ENCODE peak calls at places on chromosomes 3 and 15, in six cellular contexts. One of them, this sample, is unnamed.

GRCh38 chr15:80931721-80932609 is 57.7 kb downstream of the MESD start:
- DNase-seq in MM.1S: no peak
- DNase-seq in CD8-positive, alpha-beta T cell: no peak
- DNase-seq in colonic mucosa: no peak
- DNase-seq in heart left ventricle: peak; percentile 32
- DNase-seq in astrocyte: no peak
- DNase-seq in this sample: no peak

GRCh38 chr3:17832021-17832420 is 89.6 kb upstream of the TBC1D5 start:
- DNase-seq in MM.1S: no peak
- DNase-seq in CD8-positive, alpha-beta T cell: no peak
- DNase-seq in colonic mucosa: no peak
- DNase-seq in heart left ventricle: no peak
- DNase-seq in astrocyte: no peak
- DNase-seq in this sample: no peak

GRCh38 chr3:151770941-151771340 is 37.2 kb downstream of the AADACL2 start:
- DNase-seq in MM.1S: no peak
- DNase-seq in CD8-positive, alpha-beta T cell: no peak
- DNase-seq in colonic mucosa: peak; percentile 53
- DNase-seq in heart left ventricle: peak; percentile 66
- DNase-seq in astrocyte: peak; percentile 24
- DNase-seq in this sample: no peak

GRCh38 chr3:7565574-7565973 is 704.7 kb downstream of the GRM7 start:
- DNase-seq in MM.1S: no peak
- DNase-seq in CD8-positive, alpha-beta T cell: no peak
- DNase-seq in colonic mucosa: no peak
- DNase-seq in heart left ventricle: no peak
- DNase-seq in astrocyte: no peak
- DNase-seq in this sample: no peak

GRCh38 chr15:69324031-69324430 is 25.3 kb downstream of the PAQR5 start:
- DNase-seq in MM.1S: no peak
- DNase-seq in CD8-positive, alpha-beta T cell: no peak
- DNase-seq in colonic mucosa: no peak
- DNase-seq in heart left ventricle: no peak
- DNase-seq in astrocyte: no peak
- DNase-seq in this sample: no peak

GRCh38 chr3:185631508-185632206 is 45.6 kb downstream of the SENP2 start:
- DNase-seq in MM.1S: no peak
- DNase-seq in CD8-positive, alpha-beta T cell: no peak
- DNase-seq in colonic mucosa: no peak
- DNase-seq in heart left ventricle: no peak
- DNase-seq in astrocyte: no peak
- DNase-seq in this sample: no peak

GRCh38 chr15:36778516-36778915 is 199.1 kb downstream of the CDIN1 start:
- DNase-seq in MM.1S: no peak
- DNase-seq in CD8-positive, alpha-beta T cell: no peak
- DNase-seq in colonic mucosa: no peak
- DNase-seq in heart left ventricle: no peak
- DNase-seq in astrocyte: peak; percentile 79
- DNase-seq in this sample: peak; percentile 97

GRCh38 chr3:536417-536813 is 339.9 kb downstream of the CHL1 start:
- DNase-seq in MM.1S: no peak
- DNase-seq in CD8-positive, alpha-beta T cell: no peak
- DNase-seq in colonic mucosa: no peak
- DNase-seq in heart left ventricle: no peak
- DNase-seq in astrocyte: no peak
- DNase-seq in this sample: no peak

GRCh38 chr3:12750223-12750622 is 8.8 kb downstream of the TMEM40 start:
- DNase-seq in MM.1S: no peak
- DNase-seq in CD8-positive, alpha-beta T cell: no peak
- DNase-seq in colonic mucosa: no peak
- DNase-seq in heart left ventricle: peak; percentile 73
- DNase-seq in astrocyte: peak; percentile 84
- DNase-seq in this sample: peak; percentile 32

GRCh38 chr3:170864525-170865208 is 5.3 kb downstream of the RPL22L1 start:
- DNase-seq in MM.1S: no peak
- DNase-seq in CD8-positive, alpha-beta T cell: no peak
- DNase-seq in colonic mucosa: no peak
- DNase-seq in heart left ventricle: no peak
- DNase-seq in astrocyte: no peak
- DNase-seq in this sample: no peak

GRCh38 chr15:81776961-81777360 is 268.9 kb downstream of the MEX3B start:
- DNase-seq in MM.1S: no peak
- DNase-seq in CD8-positive, alpha-beta T cell: no peak
- DNase-seq in colonic mucosa: no peak
- DNase-seq in heart left ventricle: no peak
- DNase-seq in astrocyte: no peak
- DNase-seq in this sample: no peak

GRCh38 chr3:157920804-157921203 is 185.4 kb downstream of the SHOX2 start:
- DNase-seq in MM.1S: no peak
- DNase-seq in CD8-positive, alpha-beta T cell: no peak
- DNase-seq in colonic mucosa: no peak
- DNase-seq in heart left ventricle: no peak
- DNase-seq in astrocyte: no peak
- DNase-seq in this sample: no peak

GRCh38 chr3:194204793-194205065 is 68.8 kb downstream of the HES1 start:
- DNase-seq in MM.1S: peak; percentile 46
- DNase-seq in CD8-positive, alpha-beta T cell: no peak
- DNase-seq in colonic mucosa: no peak
- DNase-seq in heart left ventricle: no peak
- DNase-seq in astrocyte: no peak
- DNase-seq in this sample: no peak

GRCh38 chr15:67850995-67851535 is 11.2 kb upstream of the RNU6-1 start:
- DNase-seq in MM.1S: no peak
- DNase-seq in CD8-positive, alpha-beta T cell: no peak
- DNase-seq in colonic mucosa: no peak
- DNase-seq in heart left ventricle: no peak
- DNase-seq in astrocyte: peak; percentile 36
- DNase-seq in this sample: no peak

GRCh38 chr3:31035681-31036080 is 141.2 kb upstream of the GADL1 start:
- DNase-seq in MM.1S: no peak
- DNase-seq in CD8-positive, alpha-beta T cell: no peak
- DNase-seq in colonic mucosa: no peak
- DNase-seq in heart left ventricle: no peak
- DNase-seq in astrocyte: peak; percentile 86
- DNase-seq in this sample: no peak

GRCh38 chr3:122679467-122680291 is 960 bp upstream of the PARP14 start:
- DNase-seq in MM.1S: peak; percentile 19
- DNase-seq in CD8-positive, alpha-beta T cell: no peak
- DNase-seq in colonic mucosa: peak; percentile 53
- DNase-seq in heart left ventricle: peak; percentile 40
- DNase-seq in astrocyte: no peak
- DNase-seq in this sample: no peak

GRCh38 chr15:63077952-63078351 is 35.4 kb downstream of the TPM1 start:
- DNase-seq in MM.1S: no peak
- DNase-seq in CD8-positive, alpha-beta T cell: no peak
- DNase-seq in colonic mucosa: no peak
- DNase-seq in heart left ventricle: no peak
- DNase-seq in astrocyte: no peak
- DNase-seq in this sample: no peak

GRCh38 chr15:80709542-80709941 is 14.4 kb downstream of the ABHD17C start:
- DNase-seq in MM.1S: no peak
- DNase-seq in CD8-positive, alpha-beta T cell: no peak
- DNase-seq in colonic mucosa: peak; percentile 89
- DNase-seq in heart left ventricle: no peak
- DNase-seq in astrocyte: no peak
- DNase-seq in this sample: no peak

GRCh38 chr3:24259901-24260512 is 234.6 kb downstream of the THRB start:
- DNase-seq in MM.1S: peak; percentile 31
- DNase-seq in CD8-positive, alpha-beta T cell: no peak
- DNase-seq in colonic mucosa: no peak
- DNase-seq in heart left ventricle: peak; percentile 25
- DNase-seq in astrocyte: peak; percentile 55
- DNase-seq in this sample: no peak

GRCh38 chr3:189269356-189269755 is 97.6 kb downstream of the TPRG1 start:
- DNase-seq in MM.1S: no peak
- DNase-seq in CD8-positive, alpha-beta T cell: no peak
- DNase-seq in colonic mucosa: no peak
- DNase-seq in heart left ventricle: no peak
- DNase-seq in astrocyte: peak; percentile 31
- DNase-seq in this sample: no peak

GRCh38 chr15:45023659-45024320 is 795 bp downstream of the SORD start:
- DNase-seq in MM.1S: no peak
- DNase-seq in CD8-positive, alpha-beta T cell: no peak
- DNase-seq in colonic mucosa: no peak
- DNase-seq in heart left ventricle: no peak
- DNase-seq in astrocyte: no peak
- DNase-seq in this sample: no peak

GRCh38 chr3:16335364-16335763 is 70.4 kb downstream of the OXNAD1 start:
- DNase-seq in MM.1S: no peak
- DNase-seq in CD8-positive, alpha-beta T cell: no peak
- DNase-seq in colonic mucosa: no peak
- DNase-seq in heart left ventricle: no peak
- DNase-seq in astrocyte: no peak
- DNase-seq in this sample: no peak

GRCh38 chr3:16335772-16336621 is 71.0 kb downstream of the OXNAD1 start:
- DNase-seq in MM.1S: no peak
- DNase-seq in CD8-positive, alpha-beta T cell: no peak
- DNase-seq in colonic mucosa: no peak
- DNase-seq in heart left ventricle: no peak
- DNase-seq in astrocyte: no peak
- DNase-seq in this sample: no peak

GRCh38 chr3:16332904-16333426 is 68.0 kb downstream of the OXNAD1 start:
- DNase-seq in MM.1S: no peak
- DNase-seq in CD8-positive, alpha-beta T cell: no peak
- DNase-seq in colonic mucosa: no peak
- DNase-seq in heart left ventricle: no peak
- DNase-seq in astrocyte: peak; percentile 76
- DNase-seq in this sample: peak; percentile 43

GRCh38 chr3:16336876-16337275 is 71.9 kb downstream of the OXNAD1 start:
- DNase-seq in MM.1S: no peak
- DNase-seq in CD8-positive, alpha-beta T cell: no peak
- DNase-seq in colonic mucosa: no peak
- DNase-seq in heart left ventricle: no peak
- DNase-seq in astrocyte: no peak
- DNase-seq in this sample: no peak

DNA sequence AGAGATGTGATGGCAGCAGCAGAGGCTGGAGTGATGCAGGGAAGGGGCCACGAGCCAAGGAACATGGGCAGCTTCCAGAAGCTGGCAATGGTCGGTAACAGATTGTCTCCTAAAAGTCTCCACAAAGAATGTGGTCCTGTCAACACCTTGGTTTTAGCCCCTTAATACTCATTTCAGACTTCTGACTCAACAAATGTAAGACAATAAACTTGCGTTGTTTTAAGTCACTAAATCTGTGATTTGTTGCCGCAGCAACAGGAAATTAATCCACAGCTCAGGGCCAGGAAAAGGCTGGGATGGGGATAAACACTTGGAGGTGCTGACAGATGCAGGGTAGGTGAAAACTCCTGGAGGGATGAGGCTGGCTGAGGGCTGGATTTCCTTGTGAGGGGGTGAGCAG is 69.9 kb downstream of the OXNAD1 start:
- DNase-seq in MM.1S: no peak
- DNase-seq in CD8-positive, alpha-beta T cell: no peak
- DNase-seq in colonic mucosa: no peak
- DNase-seq in heart left ventricle: no peak
- DNase-seq in astrocyte: no peak
- DNase-seq in this sample: no peak
- H3K4me3 ChIP-seq in MM.1S: no peak overlapping the region
- H3K4me3 ChIP-seq in CD8-positive, alpha-beta T cell: no peak overlapping the region
- H3K4me3 ChIP-seq in colonic mucosa: no peak overlapping the region
- H3K4me3 ChIP-seq in heart left ventricle: no peak overlapping the region
- H3K4me3 ChIP-seq in astrocyte: no peak overlapping the region
- H3K4me3 ChIP-seq in this sample: no peak overlapping the region

DNA sequence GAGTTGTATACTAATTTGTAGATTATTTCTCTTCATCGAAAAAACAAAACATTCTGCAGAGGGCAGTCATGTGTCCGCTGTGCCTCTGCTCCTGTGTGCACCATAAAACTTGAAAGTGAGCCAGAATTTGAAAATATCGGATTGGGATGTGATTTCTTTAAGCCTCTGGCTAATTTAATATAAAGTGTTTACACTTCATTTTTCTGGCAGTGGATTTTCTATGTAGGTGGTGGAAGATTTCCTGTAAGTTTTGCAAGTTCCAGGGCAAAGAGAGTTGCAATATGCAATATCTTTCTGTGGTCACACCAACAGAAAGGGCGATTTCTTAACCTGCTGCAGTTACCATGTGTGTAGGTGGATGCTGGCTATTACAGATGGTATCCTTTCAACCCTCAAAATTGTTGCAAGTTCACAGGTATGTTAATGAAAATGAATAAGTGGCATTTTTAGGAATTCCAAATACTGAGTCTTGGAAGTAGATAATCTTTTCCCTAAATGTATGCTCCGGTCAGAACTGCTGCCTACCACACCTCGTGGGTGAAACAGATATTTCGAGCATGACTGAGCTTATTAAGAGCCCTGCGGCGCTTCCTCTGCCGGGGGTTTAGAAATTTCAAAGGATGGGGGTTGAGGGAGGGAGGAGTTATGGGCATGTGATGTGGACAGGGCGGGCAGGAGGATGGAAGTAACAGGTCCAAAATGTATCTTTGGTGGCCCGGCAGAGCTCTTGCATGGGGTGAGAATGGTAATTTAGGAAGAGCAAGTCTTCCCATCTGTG is 134.0 kb downstream of the PGPEP1L start:
- DNase-seq in MM.1S: peak; percentile 89
- DNase-seq in CD8-positive, alpha-beta T cell: no peak
- DNase-seq in colonic mucosa: no peak
- DNase-seq in heart left ventricle: no peak
- DNase-seq in astrocyte: peak; percentile 93
- DNase-seq in this sample: peak; percentile 66
- TF ChIP-seq CTCF in MM.1S: peak; percentile 18
- TF ChIP-seq CTCF in CD8-positive, alpha-beta T cell: no peak
- TF ChIP-seq CTCF in colonic mucosa: no peak
- TF ChIP-seq CTCF in heart left ventricle: no peak
- TF ChIP-seq CTCF in astrocyte: no peak
- TF ChIP-seq CTCF in this sample: no peak

GRCh38 chr15:40108855-40109735 is at the start of gene BMF:
- DNase-seq in MM.1S: peak; percentile 99
- DNase-seq in CD8-positive, alpha-beta T cell: peak; percentile 97
- DNase-seq in colonic mucosa: peak; percentile 100
- DNase-seq in heart left ventricle: peak; percentile 100
- DNase-seq in astrocyte: peak; percentile 99
- DNase-seq in this sample: peak; percentile 95
- H3K4me3 ChIP-seq in MM.1S: peak within 1 kb of the TSS; percentile 76
- H3K4me3 ChIP-seq in CD8-positive, alpha-beta T cell: peak within 1 kb of the TSS; percentile 90
- H3K4me3 ChIP-seq in colonic mucosa: peak within 1 kb of the TSS; percentile 57
- H3K4me3 ChIP-seq in heart left ventricle: peak within 1 kb of the TSS; percentile 81
- H3K4me3 ChIP-seq in astrocyte: peak within 1 kb of the TSS; percentile 75
- H3K4me3 ChIP-seq in this sample: peak within 1 kb of the TSS; percentile 88

GRCh38 chr3:39971450-39972081 is 162.2 kb downstream of the MYRIP start:
- DNase-seq in MM.1S: no peak
- DNase-seq in CD8-positive, alpha-beta T cell: no peak
- DNase-seq in colonic mucosa: no peak
- DNase-seq in heart left ventricle: no peak
- DNase-seq in astrocyte: no peak
- DNase-seq in this sample: no peak

GRCh38 chr3:39972508-39972907 is 163.1 kb downstream of the MYRIP start:
- DNase-seq in MM.1S: no peak
- DNase-seq in CD8-positive, alpha-beta T cell: no peak
- DNase-seq in colonic mucosa: no peak
- DNase-seq in heart left ventricle: no peak
- DNase-seq in astrocyte: no peak
- DNase-seq in this sample: no peak

GRCh38 chr3:39965461-39965860 is 156.1 kb downstream of the MYRIP start:
- DNase-seq in MM.1S: no peak
- DNase-seq in CD8-positive, alpha-beta T cell: no peak
- DNase-seq in colonic mucosa: no peak
- DNase-seq in heart left ventricle: no peak
- DNase-seq in astrocyte: no peak
- DNase-seq in this sample: no peak

GRCh38 chr3:39965997-39966396 is 156.6 kb downstream of the MYRIP start:
- DNase-seq in MM.1S: no peak
- DNase-seq in CD8-positive, alpha-beta T cell: no peak
- DNase-seq in colonic mucosa: no peak
- DNase-seq in heart left ventricle: no peak
- DNase-seq in astrocyte: no peak
- DNase-seq in this sample: no peak

GRCh38 chr3:39970982-39971381 is 161.6 kb downstream of the MYRIP start:
- DNase-seq in MM.1S: no peak
- DNase-seq in CD8-positive, alpha-beta T cell: no peak
- DNase-seq in colonic mucosa: no peak
- DNase-seq in heart left ventricle: no peak
- DNase-seq in astrocyte: no peak
- DNase-seq in this sample: no peak
- TF ChIP-seq CTCF in MM.1S: no peak
- TF ChIP-seq CTCF in CD8-positive, alpha-beta T cell: no peak
- TF ChIP-seq CTCF in colonic mucosa: no peak
- TF ChIP-seq CTCF in heart left ventricle: no peak
- TF ChIP-seq CTCF in astrocyte: no peak
- TF ChIP-seq CTCF in this sample: no peak